ENCODE peak calls at places on chromosomes 6 and 20, in four cellular contexts. G is NB4, Y is bronchial epithelial cell, M is fibroblast of pulmonary artery. O is an unnamed sample.

GRCh38 chr6:125230674-125231073 is 71.1 kb downstream of the HDDC2 start:
- DNase-seq in M (no peak), G (no peak), Y (no peak), O (no peak)

GRCh38 chr20:57695012-57695411 is 14.8 kb downstream of the PMEPA1 start:
- DNase-seq in M (no peak), Y (peak), G (no peak), O (no peak)

GRCh38 chr6:110566346-110567125 is 90.1 kb upstream of the SLC22A16 start:
- DNase-seq in G (no peak), Y (no peak), M (no peak), O (no peak)

GRCh38 chr20:62080249-62080993 is 14.7 kb upstream of the TAF4 start:
- DNase-seq in M (no peak), G (no peak), Y (no peak), O (no peak)

GRCh38 chr6:13420269-13420668 is 67.1 kb downstream of the GFOD1 start:
- DNase-seq in Y (no peak), G (no peak), M (peak), O (no peak)

GRCh38 chr20:36881888-36882287 is 6.0 kb downstream of the TLDC2 start:
- DNase-seq in M (no peak), G (no peak), Y (peak), O (no peak)

GRCh38 chr20:20820104-20820503 is 107.7 kb upstream of the RALGAPA2 start:
- DNase-seq in M (no peak), G (peak), Y (peak), O (peak)

GRCh38 chr6:139017227-139017626 is 11.3 kb upstream of the ABRACL start:
- DNase-seq in G (no peak), M (no peak), Y (no peak), O (no peak)

GRCh38 chr6:148538251-148539190 is 195.9 kb downstream of the SASH1 start:
- DNase-seq in Y (no peak), M (peak), G (no peak), O (no peak)

GRCh38 chr6:54813901-54814300 is 32.7 kb upstream of the FAM83B start:
- DNase-seq in Y (peak), G (no peak), M (peak), O (no peak)

GRCh38 chr6:145148392-145149175 is 586.7 kb downstream of the EPM2A start:
- DNase-seq in Y (peak), G (peak), M (peak), O (no peak)

GRCh38 chr6:13927203-13927602 is 2.5 kb downstream of the RNF182 start:
- DNase-seq in G (no peak), Y (no peak), M (no peak), O (no peak)

GRCh38 chr6:43173496-43174262 is 2.6 kb downstream of the SRF start:
- DNase-seq in Y (peak), M (no peak), G (no peak), O (no peak)

GRCh38 chr6:129235167-129236072 is 352.5 kb downstream of the LAMA2 start:
- DNase-seq in M (peak), Y (no peak), G (no peak), O (no peak)

GRCh38 chr6:80126657-80127350 is 20.3 kb downstream of the BCKDHB start:
- DNase-seq in G (no peak), M (no peak), Y (no peak), O (no peak)

GRCh38 chr6:89509719-89510339 is 76.9 kb downstream of the ANKRD6 start:
- DNase-seq in M (no peak), G (no peak), Y (peak), O (no peak)

GRCh38 chr6:165059032-165059431 is 250.4 kb downstream of the C6orf118 start:
- DNase-seq in M (peak), Y (peak), G (no peak), O (no peak)

GRCh38 chr6:85678000-85678601 is 35.4 kb upstream of the SYNCRIP start:
- DNase-seq in M (no peak), G (no peak), Y (no peak), O (no peak)

GRCh38 chr6:118668761-118669411 is 17.5 kb upstream of the CEP85L start:
- DNase-seq in M (peak), G (no peak), Y (no peak), O (no peak)

GRCh38 chr20:54848984-54849538 is 373.7 kb downstream of the DOK5 start:
- DNase-seq in Y (no peak), M (no peak), G (no peak), O (no peak)

GRCh38 chr6:157825243-157825904 is 2.3 kb downstream of the SNX9 start:
- DNase-seq in M (no peak), Y (no peak), G (no peak), O (no peak)

GRCh38 chr6:135109761-135110160 is 55.1 kb upstream of the HBS1L start:
- DNase-seq in Y (no peak), M (no peak), G (no peak), O (no peak)

GRCh38 chr6:41694815-41695536 is 40.4 kb downstream of the TFEB start:
- DNase-seq in Y (no peak), M (peak), G (no peak), O (no peak)
- TF ChIP-seq CTCF in Y (peak), M (no peak), G (no peak), O (no peak)

GRCh38 chr6:163814494-163815364 is 400.2 kb downstream of the QKI start:
- DNase-seq in Y (no peak), M (peak), G (no peak), O (no peak)
- TF ChIP-seq CTCF in Y (no peak), M (no peak), G (no peak), O (no peak)

DNA sequence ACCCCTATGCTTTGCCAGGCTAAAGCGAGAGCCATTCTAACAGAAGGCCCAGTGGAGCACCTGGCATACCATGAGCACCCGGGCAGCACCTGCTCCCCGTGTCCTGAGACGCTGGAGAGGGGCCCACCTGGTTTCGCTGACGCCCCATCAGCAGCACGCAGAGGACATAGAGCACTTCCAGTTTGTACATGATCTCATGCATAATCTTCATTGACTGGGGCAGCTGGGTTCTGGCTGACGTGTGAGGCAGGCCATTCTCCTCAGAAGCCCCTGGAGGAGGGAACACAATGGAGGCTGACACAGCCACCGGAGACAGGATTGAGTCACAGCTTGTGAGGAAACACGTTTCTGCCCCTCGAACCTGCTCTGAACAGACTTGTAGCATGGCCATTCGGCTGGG is 65.4 kb downstream of the MYH7B start:
- DNase-seq in G (no peak), Y (no peak), M (peak), O (no peak)
- TF ChIP-seq CTCF in G (no peak), Y (no peak), M (no peak), O (no peak)

GRCh38 chr6:52697903-52698302 is 27.0 kb downstream of the TMEM14A start:
- DNase-seq in G (no peak), M (peak), Y (peak), O (no peak)
- TF ChIP-seq CTCF in G (no peak), M (peak), Y (no peak), O (no peak)

GRCh38 chr20:41747226-41747625 is 129.0 kb upstream of the CHD6 start:
- DNase-seq in Y (no peak), M (no peak), G (no peak), O (no peak)

GRCh38 chr20:41750137-41750536 is 132.0 kb upstream of the CHD6 start:
- DNase-seq in Y (no peak), M (no peak), G (no peak), O (no peak)

GRCh38 chr20:41748756-41749582 is 130.8 kb upstream of the CHD6 start:
- DNase-seq in Y (no peak), G (no peak), M (no peak), O (no peak)

GRCh38 chr20:41748051-41748450 is 129.9 kb upstream of the CHD6 start:
- DNase-seq in M (no peak), Y (no peak), G (no peak), O (no peak)

DNA sequence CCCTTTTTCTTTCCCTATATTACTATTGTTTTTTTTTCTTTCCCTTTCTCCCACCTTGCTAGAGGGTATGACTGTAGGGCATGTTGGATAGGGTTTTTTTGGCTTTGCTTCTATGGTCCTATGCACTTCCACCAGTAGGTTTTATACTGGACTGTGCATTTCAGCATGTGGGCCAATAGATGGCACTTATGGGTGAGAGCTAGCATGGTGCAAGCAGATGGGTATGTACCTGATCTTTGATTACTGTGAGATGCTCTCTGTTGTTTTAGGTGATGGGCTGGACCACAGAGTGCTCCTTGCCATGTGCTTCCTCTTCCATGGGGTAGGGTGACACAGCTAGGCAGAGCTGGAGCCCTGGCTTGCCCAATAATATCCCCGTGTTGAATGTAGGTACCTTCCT is 128.5 kb upstream of the CHD6 start:
- DNase-seq in Y (no peak), G (peak), M (no peak), O (no peak)
- TF ChIP-seq CTCF in Y (no peak), G (peak), M (no peak), O (no peak)

GRCh38 chr20:23078994-23079364 is 7.1 kb downstream of the CD93 start:
- DNase-seq in G (no peak), Y (no peak), M (no peak), O (no peak)
- TF ChIP-seq CTCF in G (peak), Y (peak), M (peak), O (peak)

GRCh38 chr20:7031222-7031621 is 263.7 kb downstream of the BMP2 start:
- DNase-seq in M (no peak), G (peak), Y (peak), O (peak)
- TF ChIP-seq CTCF in M (peak), G (peak), Y (peak), O (peak)

GRCh38 chr20:60009826-60010616 is 51.8 kb downstream of the CDH26 start:
- DNase-seq in M (no peak), Y (no peak), G (peak), O (no peak)
- TF ChIP-seq CTCF in M (no peak), Y (peak), G (peak), O (peak)

DNA sequence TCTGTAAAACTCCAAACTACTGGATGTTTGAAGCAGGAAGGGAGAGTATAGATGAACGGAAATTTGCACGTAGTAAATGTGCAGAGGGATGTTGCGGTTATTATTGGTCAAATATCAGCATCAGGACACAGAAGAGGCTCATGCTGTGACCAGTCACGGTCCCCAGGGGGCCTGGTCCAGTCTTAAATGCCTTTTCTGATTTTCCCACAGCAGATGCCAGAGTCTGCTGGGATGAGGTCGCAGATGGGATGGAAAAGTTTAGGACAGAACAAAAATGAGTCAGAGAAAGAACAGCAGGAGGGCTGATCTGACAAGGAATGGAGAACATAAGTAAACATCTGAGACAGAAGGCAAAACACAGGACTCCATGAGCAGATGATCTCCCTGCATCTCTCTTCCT is 11.7 kb upstream of the SIRPG start:
- DNase-seq in M (no peak), Y (no peak), G (no peak), O (no peak)
- TF ChIP-seq CTCF in M (no peak), Y (no peak), G (no peak), O (no peak)

GRCh38 chr20:22908437-22908836 is 126.7 kb upstream of the SSTR4 start:
- DNase-seq in M (no peak), Y (no peak), G (no peak), O (no peak)
- TF ChIP-seq CTCF in M (no peak), Y (no peak), G (no peak), O (no peak)